ENCODE peak calls at places on chromosome 10, in nine cellular contexts. P is OCI-LY7, O is heart left ventricle, D is cardiac fibroblast, W is omental fat pad, F is AG09309, U is GM12864, R is GM13977, G is activated B cell treated with CpG ODN at 0.5 μM for 24 hours. B is an unnamed sample.

GRCh38 chr10:14056545-14057332 is 274.0 kb downstream of the FRMD4A start:
- DNase-seq in P (no peak), O (no peak), G (no peak), R (no peak), F (peak), W (no peak), U (no peak), D (peak), B (no peak)

GRCh38 chr10:86970152-86970886 is 2.0 kb downstream of the ADIRF start:
- DNase-seq in O (peak), W (no peak), U (no peak), P (no peak), G (no peak), D (peak), R (peak), F (no peak), B (peak)

GRCh38 chr10:53314856-53315255 is 542.3 kb upstream of the MBL2 start:
- DNase-seq in W (no peak), O (no peak), G (no peak), P (no peak), U (no peak), R (no peak), F (peak), D (peak), B (no peak)

GRCh38 chr10:89352039-89352597 is 24.3 kb downstream of the IFIT3 start:
- DNase-seq in W (no peak), G (no peak), F (peak), U (no peak), R (no peak), D (peak), O (no peak), P (no peak), B (peak)

GRCh38 chr10:23293145-23293724 is 51.4 kb downstream of the C10orf67 start:
- DNase-seq in O (no peak), R (peak), W (no peak), U (peak), D (peak), P (peak), G (no peak), F (no peak), B (no peak)

GRCh38 chr10:15306881-15307280 is 64.2 kb downstream of the FAM171A1 start:
- DNase-seq in R (no peak), F (no peak), O (no peak), P (no peak), W (no peak), D (no peak), U (no peak), G (no peak), B (no peak)

GRCh38 chr10:75607576-75607975 is 176.2 kb downstream of the LRMDA start:
- DNase-seq in G (no peak), P (no peak), R (no peak), U (no peak), D (no peak), F (no peak), W (no peak), O (no peak), B (no peak)

GRCh38 chr10:43077421-43078171 is 727 bp downstream of the RET start:
- DNase-seq in F (no peak), O (peak), U (no peak), P (no peak), D (peak), G (no peak), R (no peak), W (no peak), B (no peak)

GRCh38 chr10:25405871-25406270 is 231.1 kb downstream of the GPR158 start:
- DNase-seq in W (no peak), D (peak), R (no peak), O (no peak), F (no peak), P (no peak), U (no peak), G (no peak), B (no peak)

GRCh38 chr10:27986831-27987230 is 12.0 kb downstream of the ODAD2 start:
- DNase-seq in O (no peak), G (no peak), U (no peak), W (no peak), F (no peak), P (no peak), R (no peak), D (no peak), B (no peak)
- TF ChIP-seq CTCF in O (no peak), G (no peak), U (no peak), W (no peak), F (no peak), P (no peak), R (no peak), D (no peak), B (no peak)

GRCh38 chr10:102564209-102564834 is 60.5 kb downstream of the SUFU start:
- DNase-seq in W (no peak), O (no peak), U (peak), R (no peak), D (no peak), F (no peak), G (no peak), P (no peak), B (no peak)
- TF ChIP-seq CTCF in W (no peak), O (no peak), U (no peak), R (no peak), D (no peak), F (no peak), G (no peak), P (no peak), B (no peak)

GRCh38 chr10:4170633-4171314 is 385.8 kb upstream of the KLF6 start:
- DNase-seq in D (no peak), R (no peak), W (no peak), P (no peak), F (no peak), G (no peak), O (no peak), U (no peak), B (peak)
- TF ChIP-seq CTCF in D (no peak), R (no peak), W (no peak), P (no peak), F (no peak), G (no peak), O (no peak), U (no peak), B (no peak)

DNA sequence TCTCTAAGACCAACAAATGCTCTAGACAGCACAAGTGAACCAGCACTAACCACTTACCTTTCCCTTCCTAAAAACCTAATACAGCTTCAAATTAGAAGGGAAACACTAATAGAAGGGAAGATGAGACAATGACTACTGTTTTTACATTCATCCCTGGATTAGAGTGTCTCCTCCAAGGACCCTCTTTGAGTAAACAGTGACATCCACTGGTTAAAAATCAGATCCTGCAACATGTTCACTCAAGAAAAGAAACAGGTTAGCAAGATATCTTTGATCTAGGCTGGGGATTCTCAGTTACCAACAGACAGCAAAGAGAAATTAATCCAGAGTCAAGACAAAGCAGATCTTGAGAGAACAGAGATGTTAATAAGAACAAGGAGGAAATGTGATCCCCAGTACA is 177.7 kb upstream of the GHITM start:
- DNase-seq in F (no peak), W (no peak), O (no peak), R (no peak), U (no peak), D (no peak), P (no peak), G (no peak), B (no peak)
- TF ChIP-seq CTCF in F (no peak), W (no peak), O (no peak), R (peak), U (no peak), D (no peak), P (no peak), G (no peak), B (no peak)

GRCh38 chr10:78419481-78420265 is 386.0 kb downstream of the RPS24 start:
- DNase-seq in O (no peak), P (no peak), F (no peak), D (no peak), W (no peak), R (no peak), U (no peak), G (no peak), B (no peak)
- TF ChIP-seq CTCF in O (no peak), P (no peak), F (no peak), D (peak), W (no peak), R (no peak), U (no peak), G (no peak), B (no peak)